ENCODE peak calls at places on chromosomes 11 and 22, in nine cellular contexts. One of them, this sample, is unnamed.
A peak's percentile ranks its signal among the peaks of the same experiment; 100 is the strongest.

GRCh38 chr11:9827700-9828099 is 163.8 kb downstream of the SWAP70 start:
- DNase-seq in COR-L47: no peak
- DNase-seq in stimulated activated CD8-positive, alpha-beta memory T cell treated with anti-CD3 and anti-CD28 coated beads, Interleukin-7, amount 100 ng/mL, for 1 hour: no peak
- DNase-seq in ACHN: no peak
- DNase-seq in AG08395: no peak
- DNase-seq in thoracic aorta: no peak
- DNase-seq in amniotic stem cell: no peak
- DNase-seq in RKO: no peak
- DNase-seq in activated naive CD4-positive, alpha-beta T cell: no peak
- DNase-seq in this sample: no peak

GRCh38 chr11:22044126-22044525 is 148.8 kb upstream of the ANO5 start:
- DNase-seq in activated naive CD4-positive, alpha-beta T cell: no peak
- DNase-seq in AG08395: no peak
- DNase-seq in COR-L47: no peak
- DNase-seq in thoracic aorta: no peak
- DNase-seq in amniotic stem cell: no peak
- DNase-seq in RKO: no peak
- DNase-seq in ACHN: no peak
- DNase-seq in stimulated activated CD8-positive, alpha-beta memory T cell treated with anti-CD3 and anti-CD28 coated beads, Interleukin-7, amount 100 ng/mL, for 1 hour: no peak
- DNase-seq in this sample: no peak

GRCh38 chr11:61526229-61526628 is 17.7 kb downstream of the LRRC10B start:
- DNase-seq in thoracic aorta: no peak
- DNase-seq in ACHN: no peak
- DNase-seq in stimulated activated CD8-positive, alpha-beta memory T cell treated with anti-CD3 and anti-CD28 coated beads, Interleukin-7, amount 100 ng/mL, for 1 hour: no peak
- DNase-seq in AG08395: no peak
- DNase-seq in activated naive CD4-positive, alpha-beta T cell: no peak
- DNase-seq in amniotic stem cell: no peak
- DNase-seq in COR-L47: no peak
- DNase-seq in RKO: no peak
- DNase-seq in this sample: no peak

GRCh38 chr11:1564535-1565172 is 7.4 kb downstream of the DUSP8 start:
- DNase-seq in RKO: peak; percentile 85
- DNase-seq in activated naive CD4-positive, alpha-beta T cell: no peak
- DNase-seq in thoracic aorta: peak; percentile 67
- DNase-seq in ACHN: peak; percentile 64
- DNase-seq in COR-L47: no peak
- DNase-seq in AG08395: peak; percentile 88
- DNase-seq in amniotic stem cell: no peak
- DNase-seq in stimulated activated CD8-positive, alpha-beta memory T cell treated with anti-CD3 and anti-CD28 coated beads, Interleukin-7, amount 100 ng/mL, for 1 hour: no peak
- DNase-seq in this sample: peak; percentile 49

GRCh38 chr22:47116426-47117341 is 354.2 kb downstream of the TBC1D22A start:
- DNase-seq in amniotic stem cell: no peak
- DNase-seq in COR-L47: no peak
- DNase-seq in RKO: no peak
- DNase-seq in thoracic aorta: no peak
- DNase-seq in AG08395: no peak
- DNase-seq in activated naive CD4-positive, alpha-beta T cell: no peak
- DNase-seq in ACHN: no peak
- DNase-seq in stimulated activated CD8-positive, alpha-beta memory T cell treated with anti-CD3 and anti-CD28 coated beads, Interleukin-7, amount 100 ng/mL, for 1 hour: no peak
- DNase-seq in this sample: no peak

GRCh38 chr11:63680842-63681207 is 475 bp upstream of the RTN3 start:
- DNase-seq in COR-L47: peak; percentile 49
- DNase-seq in stimulated activated CD8-positive, alpha-beta memory T cell treated with anti-CD3 and anti-CD28 coated beads, Interleukin-7, amount 100 ng/mL, for 1 hour: no peak
- DNase-seq in thoracic aorta: no peak
- DNase-seq in activated naive CD4-positive, alpha-beta T cell: no peak
- DNase-seq in AG08395: no peak
- DNase-seq in ACHN: peak; percentile 32
- DNase-seq in amniotic stem cell: no peak
- DNase-seq in RKO: no peak
- DNase-seq in this sample: no peak

GRCh38 chr11:113546757-113547507 is 71.7 kb upstream of the DRD2 start:
- DNase-seq in RKO: no peak
- DNase-seq in thoracic aorta: no peak
- DNase-seq in amniotic stem cell: no peak
- DNase-seq in AG08395: peak; percentile 56
- DNase-seq in COR-L47: no peak
- DNase-seq in activated naive CD4-positive, alpha-beta T cell: no peak
- DNase-seq in stimulated activated CD8-positive, alpha-beta memory T cell treated with anti-CD3 and anti-CD28 coated beads, Interleukin-7, amount 100 ng/mL, for 1 hour: no peak
- DNase-seq in ACHN: no peak
- DNase-seq in this sample: peak; percentile 81

GRCh38 chr11:128692750-128693578 is 908 bp upstream of the FLI1 start:
- DNase-seq in COR-L47: no peak
- DNase-seq in activated naive CD4-positive, alpha-beta T cell: no peak
- DNase-seq in ACHN: no peak
- DNase-seq in RKO: no peak
- DNase-seq in stimulated activated CD8-positive, alpha-beta memory T cell treated with anti-CD3 and anti-CD28 coated beads, Interleukin-7, amount 100 ng/mL, for 1 hour: no peak
- DNase-seq in amniotic stem cell: no peak
- DNase-seq in thoracic aorta: no peak
- DNase-seq in AG08395: peak; percentile 56
- DNase-seq in this sample: no peak

GRCh38 chr11:128279861-128280260 is 307.5 kb downstream of the ETS1 start:
- DNase-seq in thoracic aorta: no peak
- DNase-seq in AG08395: peak; percentile 86
- DNase-seq in COR-L47: no peak
- DNase-seq in RKO: no peak
- DNase-seq in stimulated activated CD8-positive, alpha-beta memory T cell treated with anti-CD3 and anti-CD28 coated beads, Interleukin-7, amount 100 ng/mL, for 1 hour: no peak
- DNase-seq in activated naive CD4-positive, alpha-beta T cell: no peak
- DNase-seq in ACHN: no peak
- DNase-seq in amniotic stem cell: no peak
- DNase-seq in this sample: no peak

GRCh38 chr11:64742087-64742939 is 1.6 kb downstream of the RASGRP2 start:
- DNase-seq in AG08395: peak; percentile 39
- DNase-seq in activated naive CD4-positive, alpha-beta T cell: no peak
- DNase-seq in COR-L47: no peak
- DNase-seq in thoracic aorta: no peak
- DNase-seq in stimulated activated CD8-positive, alpha-beta memory T cell treated with anti-CD3 and anti-CD28 coated beads, Interleukin-7, amount 100 ng/mL, for 1 hour: no peak
- DNase-seq in ACHN: peak; percentile 8
- DNase-seq in RKO: no peak
- DNase-seq in amniotic stem cell: no peak
- DNase-seq in this sample: no peak

GRCh38 chr11:116790167-116791001 is 1.3 kb downstream of the APOA5 start:
- DNase-seq in stimulated activated CD8-positive, alpha-beta memory T cell treated with anti-CD3 and anti-CD28 coated beads, Interleukin-7, amount 100 ng/mL, for 1 hour: no peak
- DNase-seq in amniotic stem cell: no peak
- DNase-seq in COR-L47: no peak
- DNase-seq in ACHN: no peak
- DNase-seq in AG08395: no peak
- DNase-seq in RKO: no peak
- DNase-seq in thoracic aorta: no peak
- DNase-seq in activated naive CD4-positive, alpha-beta T cell: no peak
- DNase-seq in this sample: no peak

GRCh38 chr11:8082391-8083087 is 1.5 kb downstream of the TUB start:
- DNase-seq in RKO: no peak
- DNase-seq in stimulated activated CD8-positive, alpha-beta memory T cell treated with anti-CD3 and anti-CD28 coated beads, Interleukin-7, amount 100 ng/mL, for 1 hour: no peak
- DNase-seq in ACHN: no peak
- DNase-seq in amniotic stem cell: no peak
- DNase-seq in activated naive CD4-positive, alpha-beta T cell: no peak
- DNase-seq in AG08395: peak; percentile 43
- DNase-seq in COR-L47: peak; percentile 79
- DNase-seq in thoracic aorta: no peak
- DNase-seq in this sample: no peak

GRCh38 chr11:67504023-67504949 is 877 bp downstream of the PITPNM1 start:
- DNase-seq in AG08395: peak; percentile 38
- DNase-seq in ACHN: peak; percentile 56
- DNase-seq in stimulated activated CD8-positive, alpha-beta memory T cell treated with anti-CD3 and anti-CD28 coated beads, Interleukin-7, amount 100 ng/mL, for 1 hour: no peak
- DNase-seq in RKO: peak; percentile 65
- DNase-seq in COR-L47: peak; percentile 40
- DNase-seq in activated naive CD4-positive, alpha-beta T cell: no peak
- DNase-seq in thoracic aorta: no peak
- DNase-seq in amniotic stem cell: no peak
- DNase-seq in this sample: no peak

GRCh38 chr11:2890466-2891241 is 5.1 kb upstream of the CDKN1C start:
- DNase-seq in amniotic stem cell: no peak
- DNase-seq in AG08395: no peak
- DNase-seq in COR-L47: peak; percentile 85
- DNase-seq in stimulated activated CD8-positive, alpha-beta memory T cell treated with anti-CD3 and anti-CD28 coated beads, Interleukin-7, amount 100 ng/mL, for 1 hour: no peak
- DNase-seq in thoracic aorta: no peak
- DNase-seq in RKO: no peak
- DNase-seq in activated naive CD4-positive, alpha-beta T cell: no peak
- DNase-seq in ACHN: peak; percentile 12
- DNase-seq in this sample: no peak

GRCh38 chr11:10355257-10355661 is 50.4 kb downstream of the ADM start:
- DNase-seq in stimulated activated CD8-positive, alpha-beta memory T cell treated with anti-CD3 and anti-CD28 coated beads, Interleukin-7, amount 100 ng/mL, for 1 hour: no peak
- DNase-seq in ACHN: no peak
- DNase-seq in amniotic stem cell: no peak
- DNase-seq in thoracic aorta: no peak
- DNase-seq in activated naive CD4-positive, alpha-beta T cell: no peak
- DNase-seq in COR-L47: no peak
- DNase-seq in AG08395: peak; percentile 24
- DNase-seq in RKO: no peak
- DNase-seq in this sample: no peak

GRCh38 chr11:120239713-120240640 is at the start of gene POU2F3:
- DNase-seq in ACHN: no peak
- DNase-seq in thoracic aorta: no peak
- DNase-seq in RKO: no peak
- DNase-seq in AG08395: no peak
- DNase-seq in activated naive CD4-positive, alpha-beta T cell: no peak
- DNase-seq in COR-L47: peak; percentile 34
- DNase-seq in amniotic stem cell: no peak
- DNase-seq in stimulated activated CD8-positive, alpha-beta memory T cell treated with anti-CD3 and anti-CD28 coated beads, Interleukin-7, amount 100 ng/mL, for 1 hour: no peak
- DNase-seq in this sample: no peak

GRCh38 chr22:49963647-49964026 is 3.1 kb downstream of the PIM3 start:
- DNase-seq in amniotic stem cell: no peak
- DNase-seq in stimulated activated CD8-positive, alpha-beta memory T cell treated with anti-CD3 and anti-CD28 coated beads, Interleukin-7, amount 100 ng/mL, for 1 hour: no peak
- DNase-seq in AG08395: no peak
- DNase-seq in thoracic aorta: no peak
- DNase-seq in COR-L47: peak; percentile 88
- DNase-seq in RKO: no peak
- DNase-seq in ACHN: no peak
- DNase-seq in activated naive CD4-positive, alpha-beta T cell: no peak
- DNase-seq in this sample: no peak

GRCh38 chr22:30310881-30311771 is 15.6 kb downstream of the TBC1D10A start:
- DNase-seq in ACHN: peak; percentile 90
- DNase-seq in activated naive CD4-positive, alpha-beta T cell: no peak
- DNase-seq in AG08395: peak; percentile 88
- DNase-seq in thoracic aorta: peak; percentile 63
- DNase-seq in amniotic stem cell: no peak
- DNase-seq in RKO: no peak
- DNase-seq in stimulated activated CD8-positive, alpha-beta memory T cell treated with anti-CD3 and anti-CD28 coated beads, Interleukin-7, amount 100 ng/mL, for 1 hour: no peak
- DNase-seq in COR-L47: no peak
- DNase-seq in this sample: peak; percentile 50

GRCh38 chr11:19868871-19869270 is 156.2 kb downstream of the NAV2 start:
- DNase-seq in ACHN: no peak
- DNase-seq in RKO: no peak
- DNase-seq in amniotic stem cell: no peak
- DNase-seq in activated naive CD4-positive, alpha-beta T cell: no peak
- DNase-seq in COR-L47: no peak
- DNase-seq in AG08395: no peak
- DNase-seq in thoracic aorta: no peak
- DNase-seq in stimulated activated CD8-positive, alpha-beta memory T cell treated with anti-CD3 and anti-CD28 coated beads, Interleukin-7, amount 100 ng/mL, for 1 hour: no peak
- DNase-seq in this sample: peak; percentile 34

GRCh38 chr11:1882265-1883238 is 9.1 kb downstream of the PRR33 start:
- DNase-seq in COR-L47: peak; percentile 75
- DNase-seq in thoracic aorta: no peak
- DNase-seq in activated naive CD4-positive, alpha-beta T cell: peak; percentile 73
- DNase-seq in RKO: peak; percentile 52
- DNase-seq in stimulated activated CD8-positive, alpha-beta memory T cell treated with anti-CD3 and anti-CD28 coated beads, Interleukin-7, amount 100 ng/mL, for 1 hour: peak; percentile 67
- DNase-seq in AG08395: peak; percentile 82
- DNase-seq in amniotic stem cell: peak; percentile 7
- DNase-seq in ACHN: peak; percentile 58
- DNase-seq in this sample: peak; percentile 29

GRCh38 chr22:46346680-46347405 is 11.3 kb downstream of the TRMU start:
- DNase-seq in stimulated activated CD8-positive, alpha-beta memory T cell treated with anti-CD3 and anti-CD28 coated beads, Interleukin-7, amount 100 ng/mL, for 1 hour: no peak
- DNase-seq in AG08395: no peak
- DNase-seq in COR-L47: no peak
- DNase-seq in activated naive CD4-positive, alpha-beta T cell: no peak
- DNase-seq in amniotic stem cell: no peak
- DNase-seq in thoracic aorta: no peak
- DNase-seq in RKO: no peak
- DNase-seq in ACHN: no peak
- DNase-seq in this sample: no peak

GRCh38 chr11:94151311-94151710 is 22.7 kb downstream of the PANX1 start:
- DNase-seq in stimulated activated CD8-positive, alpha-beta memory T cell treated with anti-CD3 and anti-CD28 coated beads, Interleukin-7, amount 100 ng/mL, for 1 hour: no peak
- DNase-seq in ACHN: no peak
- DNase-seq in thoracic aorta: no peak
- DNase-seq in COR-L47: no peak
- DNase-seq in amniotic stem cell: no peak
- DNase-seq in activated naive CD4-positive, alpha-beta T cell: no peak
- DNase-seq in RKO: no peak
- DNase-seq in AG08395: no peak
- DNase-seq in this sample: no peak

GRCh38 chr11:111135101-111135500 is 110.4 kb upstream of the POU2AF2 start:
- DNase-seq in amniotic stem cell: no peak
- DNase-seq in RKO: no peak
- DNase-seq in stimulated activated CD8-positive, alpha-beta memory T cell treated with anti-CD3 and anti-CD28 coated beads, Interleukin-7, amount 100 ng/mL, for 1 hour: no peak
- DNase-seq in COR-L47: no peak
- DNase-seq in AG08395: no peak
- DNase-seq in ACHN: no peak
- DNase-seq in activated naive CD4-positive, alpha-beta T cell: no peak
- DNase-seq in thoracic aorta: no peak
- DNase-seq in this sample: no peak